ENCODE peak calls at places on chromosomes 6 and 20, in seven cellular contexts. A is AG09309, B is ascending aorta, C is adrenal gland, L is MCF 10A, U is heart right ventricle, F is choroid plexus epithelial cell. W is an unnamed sample.

GRCh38 chr20:22617160-22617559 is 32.8 kb upstream of the FOXA2 start:
- DNase-seq in A (no peak), B (no peak), C (peak), L (peak), U (no peak), F (no peak), W (no peak)

GRCh38 chr6:133646021-133646682 is 242.8 kb upstream of the TCF21 start:
- DNase-seq in A (peak), B (no peak), C (no peak), L (peak), U (no peak), F (peak), W (no peak)

GRCh38 chr20:53023717-53024116 is 51.6 kb downstream of the TSHZ2 start:
- DNase-seq in A (no peak), B (no peak), C (no peak), L (no peak), U (no peak), F (no peak), W (no peak)

GRCh38 chr6:47044418-47044817 is 2.3 kb upstream of the ADGRF1 start:
- DNase-seq in A (no peak), B (no peak), C (no peak), L (peak), U (no peak), F (peak), W (no peak)

GRCh38 chr6:134574491-134574890 is 256.6 kb upstream of the SGK1 start:
- DNase-seq in A (no peak), B (no peak), C (no peak), L (no peak), U (no peak), F (no peak), W (no peak)

GRCh38 chr6:43801489-43802181 is 31.6 kb downstream of the VEGFA start:
- DNase-seq in A (no peak), B (no peak), C (no peak), L (no peak), U (no peak), F (no peak), W (no peak)

GRCh38 chr6:97111243-97111642 is 171.8 kb downstream of the MMS22L start:
- DNase-seq in A (no peak), B (no peak), C (no peak), L (no peak), U (no peak), F (no peak), W (no peak)

GRCh38 chr6:48200874-48201273 is 89.9 kb upstream of the PTCHD4 start:
- DNase-seq in A (no peak), B (no peak), C (no peak), L (no peak), U (no peak), F (peak), W (no peak)

GRCh38 chr6:116616757-116617093 is 446 bp downstream of the RSPH4A start:
- DNase-seq in A (no peak), B (no peak), C (no peak), L (no peak), U (peak), F (no peak), W (no peak)

GRCh38 chr6:18496462-18496861 is 109.3 kb downstream of the RNF144B start:
- DNase-seq in A (no peak), B (no peak), C (no peak), L (peak), U (no peak), F (peak), W (no peak)

GRCh38 chr20:61683721-61684120 is 382.0 kb downstream of the TAF4 start:
- DNase-seq in A (no peak), B (no peak), C (no peak), L (no peak), U (no peak), F (no peak), W (no peak)
- TF ChIP-seq CTCF in A (no peak), B (no peak), C (no peak), L (no peak), U (no peak), F (no peak), W (no peak)

GRCh38 chr6:20013485-20013884 is 176.3 kb downstream of the ID4 start:
- DNase-seq in A (no peak), B (no peak), C (no peak), L (no peak), U (no peak), F (no peak), W (no peak)

GRCh38 chr6:20006039-20006438 is 168.9 kb downstream of the ID4 start:
- DNase-seq in A (no peak), B (no peak), C (no peak), L (no peak), U (no peak), F (no peak), W (no peak)

GRCh38 chr6:20008081-20008480 is 170.9 kb downstream of the ID4 start:
- DNase-seq in A (no peak), B (no peak), C (no peak), L (no peak), U (no peak), F (no peak), W (no peak)
- TF ChIP-seq CTCF in A (no peak), B (no peak), C (no peak), L (no peak), U (no peak), F (no peak), W (no peak)

GRCh38 chr20:10219993-10220750 is 1.5 kb downstream of the SNAP25 start:
- DNase-seq in A (no peak), B (no peak), C (no peak), L (no peak), U (no peak), F (no peak), W (no peak)

GRCh38 chr20:10221022-10221421 is 2.4 kb downstream of the SNAP25 start:
- DNase-seq in A (no peak), B (no peak), C (no peak), L (no peak), U (no peak), F (no peak), W (no peak)

GRCh38 chr20:10218536-10219451 is at the start of gene SNAP25:
- DNase-seq in A (no peak), B (no peak), C (peak), L (peak), U (no peak), F (peak), W (peak)

GRCh38 chr20:10217517-10218410 is 866 bp upstream of the SNAP25 start:
- DNase-seq in A (peak), B (peak), C (peak), L (peak), U (no peak), F (peak), W (peak)

GRCh38 chr20:10219452-10219791 is 792 bp downstream of the SNAP25 start:
- DNase-seq in A (no peak), B (no peak), C (peak), L (peak), U (peak), F (peak), W (peak)
- TF ChIP-seq CTCF in A (no peak), B (no peak), C (no peak), L (no peak), U (no peak), F (no peak), W (no peak)

DNA sequence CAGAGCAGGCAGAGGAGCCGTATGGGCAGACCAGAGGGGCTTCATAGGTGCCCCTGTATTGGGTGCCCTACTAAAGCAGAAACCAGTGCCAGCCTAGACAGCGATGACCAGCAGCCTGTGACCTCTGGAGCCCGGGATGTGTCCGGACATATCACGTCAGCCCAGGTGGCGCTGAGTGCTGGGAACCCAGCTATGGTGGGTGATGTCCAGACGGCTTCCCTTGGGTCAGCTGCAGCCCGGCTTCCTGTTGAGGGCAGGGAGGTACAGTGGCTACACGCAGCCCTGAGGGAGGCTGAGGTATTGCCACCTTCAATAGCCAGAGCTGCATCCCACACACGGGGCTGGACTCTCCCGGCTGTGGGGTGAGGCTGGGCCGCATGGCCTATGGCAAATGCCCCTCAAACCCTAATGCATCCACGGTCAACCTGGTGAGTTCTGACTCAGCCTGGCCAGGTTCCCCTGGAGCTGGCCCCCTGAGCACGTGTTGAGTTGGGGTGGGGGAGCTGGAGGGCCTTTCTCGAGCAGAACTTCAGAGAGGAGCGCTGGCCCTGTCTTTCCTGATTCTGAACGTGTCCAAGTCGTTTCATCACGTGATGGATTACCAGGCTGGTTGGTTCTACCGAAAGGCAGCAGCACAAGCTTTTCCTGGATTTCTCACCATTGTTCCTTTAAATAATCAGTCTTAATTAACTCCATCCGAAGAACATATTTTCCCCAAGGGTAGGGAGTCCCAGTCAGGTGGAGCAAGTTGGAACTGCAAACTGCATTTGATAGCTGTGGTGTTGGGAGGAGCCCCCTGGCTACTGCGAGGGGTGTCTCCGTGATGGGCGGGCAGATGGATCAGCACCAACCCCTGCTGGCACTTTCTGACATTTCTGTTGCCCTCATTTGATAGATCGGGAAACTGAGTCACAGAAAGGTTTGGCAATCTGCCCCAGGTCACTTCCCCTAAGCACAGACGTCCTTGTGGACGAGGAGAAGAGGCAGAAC is 7.1 kb upstream of the MYT1 start:
- DNase-seq in A (no peak), B (no peak), C (no peak), L (no peak), U (no peak), F (no peak), W (no peak)
- TF ChIP-seq CTCF in A (no peak), B (no peak), C (no peak), L (no peak), U (no peak), F (no peak), W (no peak)

GRCh38 chr20:47311967-47312681 is 44.4 kb downstream of the ZMYND8 start:
- DNase-seq in A (no peak), B (no peak), C (no peak), L (no peak), U (no peak), F (no peak), W (no peak)
- TF ChIP-seq CTCF in A (no peak), B (no peak), C (no peak), L (no peak), U (no peak), F (peak), W (no peak)

GRCh38 chr6:6931047-6932025 is 176.4 kb upstream of the RREB1 start:
- DNase-seq in A (no peak), B (no peak), C (no peak), L (no peak), U (no peak), F (no peak), W (no peak)

GRCh38 chr6:6925391-6926164 is 182.2 kb upstream of the RREB1 start:
- DNase-seq in A (no peak), B (no peak), C (no peak), L (no peak), U (no peak), F (peak), W (no peak)

GRCh38 chr6:6930223-6930880 is 177.4 kb upstream of the RREB1 start:
- DNase-seq in A (no peak), B (no peak), C (no peak), L (no peak), U (no peak), F (no peak), W (no peak)

GRCh38 chr6:6924708-6925107 is 183.1 kb upstream of the RREB1 start:
- DNase-seq in A (no peak), B (no peak), C (peak), L (no peak), U (no peak), F (no peak), W (no peak)

GRCh38 chr6:6927437-6928361 is 180.1 kb upstream of the RREB1 start:
- DNase-seq in A (no peak), B (no peak), C (peak), L (no peak), U (peak), F (no peak), W (no peak)
- TF ChIP-seq CTCF in A (no peak), B (no peak), C (no peak), L (no peak), U (no peak), F (no peak), W (no peak)

GRCh38 chr6:21708181-21708580 is 114.6 kb downstream of the SOX4 start:
- DNase-seq in A (no peak), B (no peak), C (no peak), L (no peak), U (no peak), F (no peak), W (no peak)
- TF ChIP-seq CTCF in A (no peak), B (no peak), C (no peak), L (no peak), U (no peak), F (no peak), W (no peak)

W was measured in neural crest cell.